ENCODE peak calls at places on chromosome 6, in seven cellular contexts. V, A, Z, G, C, M and P are unnamed samples.

GRCh38 chr6:100105919-100106318 is 111.9 kb upstream of the MCHR2 start:
- DNase-seq in V (no peak), A (no peak), Z (no peak), G (no peak), C (no peak), M (no peak), P (no peak)

GRCh38 chr6:5511924-5512323 is 250.6 kb downstream of the FARS2 start:
- DNase-seq in V (no peak), A (no peak), Z (peak), G (no peak), C (no peak), M (no peak), P (no peak)

GRCh38 chr6:159788757-159789376 is 535 bp downstream of the TCP1 start:
- DNase-seq in V (peak), A (peak), Z (no peak), G (peak), C (peak), M (peak), P (no peak)

GRCh38 chr6:89951574-89952360 is 57.5 kb downstream of the GJA10 start:
- DNase-seq in V (no peak), A (no peak), Z (no peak), G (no peak), C (no peak), M (peak), P (no peak)

GRCh38 chr6:20811112-20811746 is 277.0 kb downstream of the CDKAL1 start:
- DNase-seq in V (no peak), A (no peak), Z (peak), G (no peak), C (no peak), M (no peak), P (no peak)

GRCh38 chr6:70415660-70416059 is 2.4 kb downstream of the FAM135A start:
- DNase-seq in V (no peak), A (no peak), Z (no peak), G (no peak), C (no peak), M (no peak), P (no peak)

GRCh38 chr6:134577998-134578397 is 260.1 kb upstream of the SGK1 start:
- DNase-seq in V (no peak), A (no peak), Z (no peak), G (no peak), C (no peak), M (no peak), P (no peak)

GRCh38 chr6:169691260-169691659 is 10.6 kb downstream of the WDR27 start:
- DNase-seq in V (no peak), A (no peak), Z (no peak), G (no peak), C (no peak), M (no peak), P (no peak)

GRCh38 chr6:72787521-72788031 is 165.7 kb downstream of the KCNQ5 start:
- DNase-seq in V (no peak), A (no peak), Z (peak), G (no peak), C (no peak), M (no peak), P (no peak)

GRCh38 chr6:106973841-106974336 is 640 bp downstream of the CD24 start:
- DNase-seq in V (peak), A (no peak), Z (no peak), G (peak), C (no peak), M (no peak), P (no peak)

DNA sequence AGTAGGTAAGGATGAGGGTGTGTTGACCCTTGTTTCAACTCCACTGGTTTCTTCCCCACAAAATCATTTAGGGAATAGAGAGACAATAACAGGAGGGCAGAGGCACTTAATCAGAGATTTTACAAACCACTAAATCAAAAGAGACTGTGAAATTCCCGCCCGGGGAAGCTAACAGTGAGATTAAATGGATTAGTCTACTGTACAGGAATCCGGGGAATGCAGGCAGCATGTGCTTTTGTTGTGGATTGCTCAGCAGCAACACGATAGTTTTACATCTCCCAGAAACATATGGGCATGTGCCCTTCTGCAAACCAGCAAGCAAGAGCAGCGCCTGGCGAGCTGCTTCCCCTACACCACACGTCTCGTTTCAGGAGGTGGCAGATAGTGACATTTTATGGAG is 382.2 kb downstream of the CD83 start:
- DNase-seq in V (no peak), A (no peak), Z (peak), G (no peak), C (no peak), M (no peak), P (no peak)
- TF ChIP-seq CTCF in V (no peak), A (no peak), Z (peak), G (no peak), C (no peak), M (no peak), P (peak)

DNA sequence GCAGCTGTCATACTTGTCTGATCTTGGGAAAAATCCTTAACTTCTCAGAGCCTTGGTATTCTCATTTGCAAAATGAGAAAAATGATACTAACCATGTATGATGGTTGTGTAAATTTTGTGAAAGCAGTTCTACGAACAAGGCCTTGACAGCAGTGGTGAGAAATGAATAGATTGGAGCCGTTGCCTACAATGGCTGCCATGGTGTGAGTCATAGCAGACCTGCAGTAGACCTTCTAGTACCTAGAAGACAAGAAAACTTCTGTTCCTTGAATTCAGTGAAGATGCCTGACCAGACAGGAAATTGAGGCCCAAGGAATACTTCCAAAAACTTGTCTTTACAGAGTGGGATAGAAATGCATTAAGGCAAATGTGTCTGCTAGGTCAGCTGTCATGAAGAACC is 338.9 kb downstream of the QKI start:
- DNase-seq in V (no peak), A (no peak), Z (no peak), G (no peak), C (no peak), M (no peak), P (no peak)
- TF ChIP-seq CTCF in V (no peak), A (no peak), Z (no peak), G (no peak), C (no peak), M (no peak), P (no peak)

GRCh38 chr6:168195712-168196111 is 116.7 kb upstream of the FRMD1 start:
- DNase-seq in V (no peak), A (peak), Z (no peak), G (peak), C (no peak), M (no peak), P (peak)

GRCh38 chr6:168194732-168195565 is 115.9 kb upstream of the FRMD1 start:
- DNase-seq in V (no peak), A (peak), Z (no peak), G (peak), C (no peak), M (no peak), P (peak)

GRCh38 chr6:168192901-168193815 is 114.1 kb upstream of the FRMD1 start:
- DNase-seq in V (no peak), A (peak), Z (no peak), G (peak), C (no peak), M (no peak), P (no peak)

GRCh38 chr6:168192195-168192900 is 113.3 kb upstream of the FRMD1 start:
- DNase-seq in V (no peak), A (no peak), Z (no peak), G (peak), C (no peak), M (no peak), P (peak)

GRCh38 chr6:168193816-168194701 is 115.0 kb upstream of the FRMD1 start:
- DNase-seq in V (peak), A (peak), Z (no peak), G (peak), C (no peak), M (peak), P (peak)
- TF ChIP-seq CTCF in V (no peak), A (no peak), Z (no peak), G (no peak), C (no peak), M (peak), P (peak)

GRCh38 chr6:68876792-68877493 is 241.9 kb downstream of the ADGRB3 start:
- DNase-seq in V (no peak), A (no peak), Z (no peak), G (no peak), C (no peak), M (peak), P (no peak)
- TF ChIP-seq CTCF in V (peak), A (no peak), Z (no peak), G (peak), C (peak), M (no peak), P (peak)

GRCh38 chr6:115091461-115091860 is 748.6 kb upstream of the HS3ST5 start:
- DNase-seq in V (no peak), A (no peak), Z (no peak), G (no peak), C (no peak), M (no peak), P (no peak)
- TF ChIP-seq CTCF in V (no peak), A (no peak), Z (no peak), G (no peak), C (no peak), M (no peak), P (no peak)

GRCh38 chr6:78864957-78865356 is 2.4 kb upstream of the IRAK1BP1 start:
- DNase-seq in V (no peak), A (no peak), Z (no peak), G (no peak), C (no peak), M (no peak), P (no peak)

GRCh38 chr6:78867020-78867369 is 356 bp upstream of the IRAK1BP1 start:
- DNase-seq in V (no peak), A (no peak), Z (no peak), G (no peak), C (no peak), M (no peak), P (no peak)

GRCh38 chr6:78863576-78863975 is 3.8 kb upstream of the IRAK1BP1 start:
- DNase-seq in V (no peak), A (no peak), Z (no peak), G (no peak), C (no peak), M (no peak), P (no peak)

GRCh38 chr6:78867370-78868040 is at the start of gene IRAK1BP1:
- DNase-seq in V (peak), A (peak), Z (peak), G (peak), C (peak), M (peak), P (peak)

DNA sequence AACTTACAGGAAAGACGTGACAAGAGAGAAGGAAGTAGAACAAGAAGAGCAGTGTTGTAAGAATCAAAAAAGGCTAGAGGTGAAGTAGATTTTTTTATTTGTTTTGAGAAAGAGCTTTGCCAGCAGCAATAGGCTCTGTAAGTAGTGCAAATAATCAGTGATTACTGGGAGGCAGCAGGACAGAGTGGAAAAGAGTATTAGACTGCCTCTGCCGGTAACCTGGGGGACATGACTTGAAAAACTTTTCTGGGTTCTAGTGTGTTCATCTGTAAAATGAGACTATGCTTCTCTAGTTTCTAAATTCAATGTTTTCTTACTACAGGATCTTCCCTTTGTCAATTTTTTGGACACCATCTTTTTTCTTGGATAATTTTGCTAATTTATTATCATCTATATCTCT is 5.8 kb upstream of the IRAK1BP1 start:
- DNase-seq in V (no peak), A (no peak), Z (no peak), G (no peak), C (no peak), M (peak), P (no peak)
- TF ChIP-seq CTCF in V (no peak), A (no peak), Z (no peak), G (peak), C (no peak), M (peak), P (no peak)

GRCh38 chr6:132598473-132598872 is 8.9 kb upstream of the TAAR5 start:
- DNase-seq in V (no peak), A (no peak), Z (no peak), G (no peak), C (no peak), M (peak), P (no peak)
- TF ChIP-seq CTCF in V (no peak), A (no peak), Z (peak), G (peak), C (no peak), M (peak), P (peak)

DNA sequence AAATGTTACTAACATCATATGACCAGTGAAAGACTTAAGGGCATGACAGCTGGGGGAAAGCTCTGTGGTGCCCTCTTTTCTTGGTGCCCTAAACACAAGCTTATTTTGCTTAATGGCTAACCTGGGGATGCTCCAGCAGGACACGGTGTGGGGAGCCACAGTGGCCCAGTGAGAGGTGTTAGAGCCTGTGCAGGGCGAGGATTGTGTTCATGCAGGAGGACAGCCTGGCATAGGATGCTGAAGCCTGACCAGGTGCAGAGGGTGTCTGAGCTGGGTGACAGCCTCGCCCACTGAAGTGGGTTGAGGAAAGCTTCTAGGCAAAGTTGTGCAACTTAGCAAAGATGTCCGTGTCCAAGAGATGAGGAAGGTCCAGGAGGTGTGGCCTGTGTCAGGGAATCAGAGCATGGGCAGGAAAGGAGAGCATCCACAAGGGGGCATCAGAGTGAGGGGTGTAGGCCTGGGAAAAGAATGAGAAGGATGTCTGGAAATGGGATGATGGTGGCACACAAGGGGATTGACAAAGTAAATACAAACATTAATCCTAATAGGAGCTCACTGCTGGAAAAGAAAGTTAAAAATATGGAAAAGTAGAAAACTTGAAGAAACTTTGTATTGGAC is 33.9 kb downstream of the SLC17A4 start:
- DNase-seq in V (no peak), A (no peak), Z (peak), G (no peak), C (peak), M (peak), P (no peak)
- TF ChIP-seq CTCF in V (peak), A (peak), Z (peak), G (peak), C (no peak), M (peak), P (peak)

DNA sequence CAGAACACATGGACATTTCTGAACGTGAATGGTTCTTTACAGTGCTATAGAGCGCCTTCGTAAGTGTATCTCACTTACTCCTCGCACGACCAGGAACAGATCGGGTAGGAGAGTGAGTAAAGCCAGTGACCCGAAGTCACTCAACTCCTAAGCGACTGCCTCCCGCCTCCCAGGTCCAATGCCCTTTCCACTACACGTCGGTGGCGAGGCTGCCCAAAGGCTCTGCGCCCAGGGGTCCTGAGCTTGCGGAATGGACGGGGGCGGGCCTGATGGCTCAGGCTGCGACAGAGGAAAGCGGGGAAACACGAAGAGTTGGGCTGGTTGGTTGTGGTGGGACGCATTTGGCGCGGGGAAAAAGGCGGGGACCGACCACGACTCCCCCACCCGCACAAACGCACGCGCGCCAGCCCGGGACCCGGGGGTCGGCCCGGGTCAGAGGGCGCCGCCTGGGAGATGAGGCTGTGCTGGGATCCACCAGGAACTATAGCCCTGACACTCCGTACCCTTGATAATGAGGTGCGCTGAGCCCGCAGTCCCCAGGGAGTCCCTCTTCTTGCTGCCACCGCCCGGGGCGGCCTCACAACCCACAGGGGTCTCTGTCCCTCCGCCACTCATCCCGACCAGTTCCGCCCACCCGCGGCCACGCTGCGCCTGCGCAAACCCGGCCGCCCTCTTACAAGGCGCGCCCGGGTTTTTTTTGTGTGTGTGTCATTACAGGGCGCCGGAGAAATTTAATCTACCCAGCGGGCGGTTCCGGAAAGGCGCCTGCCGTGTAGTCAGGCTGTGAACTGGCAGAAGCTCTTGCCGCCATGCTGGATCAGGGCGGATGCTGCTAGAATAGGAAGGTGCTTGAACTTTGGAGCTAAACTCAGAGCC is at the start of gene BLOC1S5:
- DNase-seq in V (peak), A (peak), Z (peak), G (peak), C (peak), M (peak), P (peak)
- TF ChIP-seq CTCF in V (no peak), A (peak), Z (no peak), G (peak), C (no peak), M (peak), P (peak)

GRCh38 chr6:917296-917695 is 224.4 kb upstream of the EXOC2 start:
- DNase-seq in V (no peak), A (no peak), Z (no peak), G (no peak), C (no peak), M (no peak), P (no peak)

GRCh38 chr6:907928-908327 is 215.0 kb upstream of the EXOC2 start:
- DNase-seq in V (no peak), A (no peak), Z (no peak), G (no peak), C (no peak), M (no peak), P (no peak)

GRCh38 chr6:917939-918338 is 225.0 kb upstream of the EXOC2 start:
- DNase-seq in V (no peak), A (no peak), Z (no peak), G (no peak), C (no peak), M (no peak), P (no peak)

GRCh38 chr6:916160-916559 is 223.2 kb upstream of the EXOC2 start:
- DNase-seq in V (no peak), A (no peak), Z (no peak), G (no peak), C (no peak), M (no peak), P (no peak)

DNA sequence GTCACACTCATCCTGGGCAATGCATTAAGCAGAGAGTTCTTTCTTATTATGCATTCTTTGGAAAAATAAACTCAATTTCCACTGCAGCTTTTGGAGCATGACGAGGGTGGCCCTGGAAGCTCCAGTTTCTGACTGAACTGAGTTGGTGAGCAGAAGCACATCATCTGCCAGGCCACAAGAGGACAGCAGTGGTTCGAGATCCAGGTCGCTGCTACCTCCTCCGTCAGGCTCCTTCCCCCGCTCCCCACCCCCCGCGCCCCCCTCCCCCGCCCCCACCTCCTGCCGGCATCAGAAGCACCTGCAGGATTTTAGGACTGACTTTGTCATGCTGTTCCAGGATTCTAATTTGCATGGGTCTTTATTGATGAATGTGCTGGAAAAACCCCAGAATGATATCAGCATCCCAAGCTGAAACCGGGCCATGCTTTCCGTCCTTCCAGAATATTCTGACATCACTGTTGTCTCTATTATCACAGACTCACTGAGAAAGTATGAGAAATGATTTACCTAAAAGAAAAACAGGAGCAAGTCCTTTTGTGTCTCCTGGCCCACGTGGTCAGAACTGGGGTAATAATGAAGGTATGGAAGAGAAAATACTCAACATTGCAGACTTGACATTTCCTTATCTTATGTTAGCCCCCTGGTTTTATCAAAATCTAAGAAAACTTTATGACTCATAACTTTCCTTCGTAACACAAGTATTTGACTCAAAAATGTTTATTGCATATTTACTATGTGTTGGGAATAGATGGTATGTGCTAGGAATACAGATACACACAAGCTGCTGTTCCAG is 220.1 kb upstream of the EXOC2 start:
- DNase-seq in V (no peak), A (no peak), Z (peak), G (no peak), C (peak), M (peak), P (no peak)
- TF ChIP-seq CTCF in V (peak), A (no peak), Z (peak), G (peak), C (peak), M (peak), P (peak)